ENCODE peak calls at places on chromosomes 3 and 15, in ten cellular contexts. P is adrenal gland; W is AG04450; N is A549; J is epithelial cell of esophagus; Q is fibroblast of mammary gland; V is CD4-positive, alpha-beta T cell; D is GM10248; S is endodermal cell; K is colonic mucosa. I is an unnamed sample.

GRCh38 chr3:151091685-151092352 is 6.4 kb downstream of the MED12L start:
- DNase-seq in P (no peak), W (no peak), N (no peak), J (no peak), Q (peak; percentile 5), V (no peak), D (no peak), S (peak; percentile 44), K (no peak), I (no peak)

GRCh38 chr15:24848050-24848449 is 106.7 kb upstream of the SNRPN start:
- DNase-seq in P (peak; percentile 41), W (no peak), N (peak; percentile 5), J (peak; percentile 58), Q (peak; percentile 23), V (no peak), D (no peak), S (peak; percentile 84), K (no peak), I (peak; percentile 28)

GRCh38 chr15:73873889-73874511 is 636 bp downstream of the TBC1D21 start:
- DNase-seq in P (no peak), W (peak; percentile 18), N (peak; percentile 19), J (peak; percentile 67), Q (peak; percentile 74), V (peak; percentile 10), D (peak; percentile 53), S (peak; percentile 65), K (peak; percentile 24), I (peak; percentile 29)

GRCh38 chr3:177633671-177634207 is 436.5 kb upstream of the TBL1XR1 start:
- DNase-seq in P (no peak), W (peak; percentile 54), N (no peak), J (no peak), Q (peak; percentile 93), V (no peak), D (no peak), S (no peak), K (no peak), I (no peak)

GRCh38 chr15:63072023-63072650 is 29.6 kb downstream of the TPM1 start:
- DNase-seq in P (no peak), W (no peak), N (no peak), J (no peak), Q (no peak), V (no peak), D (no peak), S (no peak), K (no peak), I (no peak)

GRCh38 chr3:49387721-49388120 is 24.1 kb downstream of the RHOA start:
- DNase-seq in P (no peak), W (no peak), N (no peak), J (peak; percentile 77), Q (peak; percentile 64), V (no peak), D (no peak), S (no peak), K (no peak), I (no peak)

GRCh38 chr15:94653071-94653470 is 421.7 kb downstream of the MCTP2 start:
- DNase-seq in P (no peak), W (no peak), N (no peak), J (no peak), Q (no peak), V (no peak), D (no peak), S (peak; percentile 16), K (no peak), I (no peak)

GRCh38 chr3:185416513-185416912 is 53.6 kb downstream of the MAP3K13 start:
- DNase-seq in P (no peak), W (no peak), N (no peak), J (no peak), Q (no peak), V (no peak), D (no peak), S (no peak), K (no peak), I (no peak)

GRCh38 chr3:141986548-141987107 is 110.2 kb downstream of the ATP1B3 start:
- DNase-seq in P (no peak), W (no peak), N (no peak), J (no peak), Q (no peak), V (no peak), D (no peak), S (no peak), K (no peak), I (no peak)

GRCh38 chr3:37591130-37591865 is 270.4 kb upstream of the CTDSPL start:
- DNase-seq in P (no peak), W (no peak), N (no peak), J (no peak), Q (no peak), V (no peak), D (no peak), S (no peak), K (peak; percentile 26), I (no peak)

GRCh38 chr15:52764731-52765130 is 25.4 kb downstream of the ONECUT1 start:
- DNase-seq in P (no peak), W (no peak), N (no peak), J (no peak), Q (no peak), V (no peak), D (no peak), S (no peak), K (no peak), I (no peak)

GRCh38 chr15:52760562-52760961 is 29.6 kb downstream of the ONECUT1 start:
- DNase-seq in P (no peak), W (no peak), N (no peak), J (peak; percentile 24), Q (no peak), V (no peak), D (no peak), S (peak; percentile 17), K (no peak), I (no peak)

GRCh38 chr15:52759969-52760368 is 30.2 kb downstream of the ONECUT1 start:
- DNase-seq in P (no peak), W (no peak), N (no peak), J (no peak), Q (no peak), V (no peak), D (no peak), S (peak; percentile 38), K (no peak), I (no peak)

GRCh38 chr15:52762621-52763020 is 27.5 kb downstream of the ONECUT1 start:
- DNase-seq in P (no peak), W (no peak), N (no peak), J (no peak), Q (no peak), V (no peak), D (no peak), S (no peak), K (no peak), I (no peak)

DNA sequence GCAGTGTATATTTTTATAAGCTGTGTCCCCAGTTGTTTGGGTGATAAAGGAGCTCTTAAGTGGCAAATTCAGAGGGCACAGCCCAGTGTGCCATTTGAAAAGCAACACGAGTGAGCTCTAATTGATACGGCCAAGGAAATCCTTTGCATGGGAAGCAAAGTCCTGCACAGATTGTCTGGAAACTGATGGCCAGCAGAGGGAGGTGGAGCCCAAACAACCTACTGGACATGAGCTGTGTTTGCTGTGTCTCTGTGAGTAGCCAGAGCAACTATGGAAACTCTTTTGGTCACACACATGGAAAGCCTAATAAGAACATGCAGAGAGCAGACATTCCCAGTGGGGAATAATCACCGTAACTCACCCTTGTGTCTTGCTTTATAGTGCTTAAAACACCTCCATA is 24.4 kb downstream of the ONECUT1 start:
- DNase-seq in P (no peak), W (no peak), N (no peak), J (no peak), Q (no peak), V (no peak), D (no peak), S (peak; percentile 61), K (no peak), I (no peak)
- TF ChIP-seq CTCF in P (no peak), W (peak; percentile 39), N (peak; percentile 27), J (peak; percentile 32), Q (peak; percentile 35), V (no peak), D (no peak), S (peak; percentile 66), K (no peak), I (peak; percentile 52)

DNA sequence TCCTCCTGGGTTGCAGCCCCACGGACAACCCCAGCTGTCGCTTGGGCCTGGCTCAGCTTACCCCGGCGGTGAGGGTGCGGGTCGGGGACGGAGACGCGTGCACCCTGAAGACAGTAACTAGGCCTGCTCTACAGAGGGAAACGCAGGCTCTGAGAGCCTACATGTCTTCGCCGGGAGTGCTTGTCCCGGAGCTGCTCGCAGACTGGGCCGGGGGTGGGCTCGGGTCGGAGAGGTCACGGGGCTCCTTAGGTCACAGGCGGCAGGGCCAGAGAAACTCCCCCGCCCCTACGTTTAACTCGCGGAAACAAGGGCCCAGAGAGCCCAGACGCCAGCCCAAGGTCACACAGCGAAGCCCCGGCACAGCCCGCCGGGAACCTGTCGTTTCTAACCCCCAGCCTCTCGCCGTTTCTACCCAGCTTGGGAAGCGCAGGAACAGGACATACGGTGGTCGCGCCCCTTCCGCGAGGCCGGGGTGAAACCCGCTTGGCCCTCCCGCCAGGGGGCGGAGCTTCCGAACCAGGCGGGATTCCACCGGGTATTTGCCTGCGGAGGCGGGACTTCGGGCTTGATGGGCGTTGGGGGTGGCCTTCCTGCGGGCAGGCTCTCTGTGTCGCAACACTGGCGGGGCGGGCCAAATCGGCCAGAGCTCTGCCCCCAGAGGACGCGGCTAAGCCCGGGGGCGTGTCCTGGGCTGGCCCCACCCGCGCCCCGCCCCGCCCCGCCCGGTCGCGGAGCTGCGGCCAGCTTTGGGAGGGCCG is at the start of gene HDAC11:
- DNase-seq in P (peak; percentile 99), W (peak; percentile 90), N (peak; percentile 99), J (peak; percentile 97), Q (peak; percentile 92), V (peak; percentile 97), D (peak; percentile 100), S (peak; percentile 99), K (peak; percentile 99), I (peak; percentile 98)
- TF ChIP-seq CTCF in P (peak; percentile 34), W (no peak), N (no peak), J (peak; percentile 20), Q (no peak), V (no peak), D (peak; percentile 6), S (peak; percentile 33), K (no peak), I (peak; percentile 19)

GRCh38 chr3:53668872-53669271 is 174.5 kb downstream of the CACNA1D start:
- DNase-seq in P (no peak), W (no peak), N (no peak), J (no peak), Q (peak; percentile 10), V (no peak), D (no peak), S (no peak), K (no peak), I (no peak)
- TF ChIP-seq CTCF in P (no peak), W (peak; percentile 28), N (no peak), J (peak; percentile 39), Q (peak; percentile 36), V (no peak), D (peak; percentile 34), S (peak; percentile 74), K (no peak), I (peak; percentile 39)

DNA sequence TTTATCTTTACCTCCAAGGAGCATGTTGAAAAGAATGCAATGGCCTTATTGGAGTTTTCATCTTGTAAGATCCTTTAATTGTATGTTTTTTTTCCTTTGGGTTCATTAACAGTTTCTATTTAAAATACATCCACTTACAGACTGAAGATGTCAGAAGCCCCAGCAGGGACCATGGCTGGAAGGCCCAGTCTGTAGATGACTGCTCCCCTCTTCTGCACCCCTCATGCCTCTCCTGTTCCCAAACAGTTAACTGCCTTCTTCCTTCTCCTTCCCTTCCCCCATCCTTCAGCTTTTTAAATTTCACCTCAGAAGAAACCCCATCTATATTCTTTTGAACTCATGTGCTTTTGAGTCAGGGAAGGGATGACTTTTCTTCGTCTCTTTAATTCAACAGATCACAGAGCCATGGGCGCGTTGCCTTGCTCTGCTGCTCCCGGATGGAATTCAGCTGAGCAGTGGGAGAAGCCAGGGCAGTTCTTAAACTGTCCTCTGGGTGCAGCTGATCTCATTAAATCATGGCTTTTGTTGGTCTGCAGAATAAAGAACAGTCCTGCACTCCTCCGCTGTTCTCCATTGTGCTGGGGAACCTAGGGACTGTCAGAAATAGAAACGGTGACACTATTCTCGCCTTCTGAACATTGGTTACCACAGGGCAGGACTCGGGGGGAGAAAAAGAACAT is 71.5 kb upstream of the EIF1B start:
- DNase-seq in P (no peak), W (no peak), N (peak; percentile 8), J (peak; percentile 12), Q (peak; percentile 30), V (no peak), D (no peak), S (peak; percentile 83), K (no peak), I (peak; percentile 15)
- TF ChIP-seq CTCF in P (no peak), W (peak; percentile 36), N (no peak), J (peak; percentile 32), Q (peak; percentile 32), V (no peak), D (no peak), S (peak; percentile 73), K (no peak), I (peak; percentile 55)